ENCODE peak calls at places on chromosomes 6 and 20, in ten cellular contexts. O, L, X, Q, G, H, Z, R, J and N are unnamed samples.
A peak's percentile ranks its signal among the peaks of the same experiment; 100 is the strongest.

GRCh38 chr6:167689751-167690150 is 137.0 kb upstream of the AFDN start:
- DNase-seq in R (no peak), Z (no peak), Q (no peak), O (no peak), J (peak; percentile 28), X (no peak), G (no peak), H (no peak), L (no peak), N (no peak)

GRCh38 chr20:35451295-35451694 is 4.1 kb upstream of the CEP250 start:
- DNase-seq in R (no peak), X (no peak), Z (no peak), G (no peak), L (no peak), H (no peak), O (no peak), J (no peak), Q (no peak), N (no peak)

GRCh38 chr6:127976111-127976510 is 75.3 kb upstream of the THEMIS start:
- DNase-seq in R (no peak), Q (no peak), G (no peak), X (no peak), J (no peak), L (no peak), Z (no peak), O (no peak), H (no peak), N (no peak)

GRCh38 chr20:21994203-21994602 is 288.7 kb downstream of the PAX1 start:
- DNase-seq in Q (no peak), H (no peak), R (no peak), J (no peak), L (no peak), G (no peak), Z (no peak), X (no peak), O (no peak), N (no peak)

GRCh38 chr6:88650029-88650619 is 313.3 kb downstream of the RNGTT start:
- DNase-seq in J (no peak), X (no peak), Q (no peak), H (no peak), O (peak; percentile 91), L (no peak), R (no peak), Z (no peak), G (no peak), N (no peak)

GRCh38 chr20:63694596-63695418 is 1.6 kb upstream of the TNFRSF6B start:
- DNase-seq in R (no peak), Z (no peak), L (peak; percentile 75), J (peak; percentile 65), X (no peak), O (no peak), Q (no peak), H (no peak), G (peak; percentile 85), N (no peak)

GRCh38 chr6:141758430-141758829 is 374.3 kb upstream of the GJE1 start:
- DNase-seq in H (no peak), Q (no peak), G (no peak), J (no peak), R (no peak), O (no peak), L (no peak), Z (no peak), X (no peak), N (no peak)

GRCh38 chr20:23164176-23164601 is 78.1 kb upstream of the CD93 start:
- DNase-seq in J (peak; percentile 61), Q (peak; percentile 71), L (no peak), R (peak; percentile 22), Z (no peak), X (no peak), G (peak; percentile 70), O (no peak), H (peak; percentile 56), N (no peak)

DNA sequence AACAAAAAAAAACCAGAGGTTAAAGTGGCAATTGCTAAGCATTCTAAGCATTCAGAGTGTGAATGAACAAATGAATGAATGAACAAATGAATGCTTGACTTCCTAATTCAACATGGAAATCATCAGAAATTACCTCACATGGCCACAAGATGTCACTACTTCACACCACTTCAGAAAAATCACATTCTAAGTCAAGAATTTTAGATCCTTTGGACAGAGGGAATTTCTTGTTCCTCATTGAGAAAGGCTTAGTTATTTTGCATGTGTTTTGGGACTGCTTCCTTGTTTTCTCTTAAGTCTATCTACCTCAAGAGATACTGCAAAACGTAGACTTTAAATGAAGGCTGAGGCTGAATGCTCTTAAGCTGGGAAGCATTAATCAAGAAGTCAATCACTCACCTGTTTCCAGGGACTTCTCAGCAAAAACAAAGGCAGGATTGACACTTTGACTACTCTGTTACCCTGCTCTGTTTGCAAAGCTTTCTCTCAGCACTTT is 120.2 kb downstream of the MBOAT1 start:
- DNase-seq in X (no peak), L (no peak), G (no peak), J (no peak), Q (no peak), O (peak; percentile 59), Z (no peak), H (no peak), R (no peak), N (no peak)
- H3K4me3 ChIP-seq in X (no peak overlapping the region), L (no peak overlapping the region), G (no peak overlapping the region), J (no peak overlapping the region), Q (no peak overlapping the region), O (no peak overlapping the region), Z (no peak overlapping the region), H (no peak overlapping the region), R (no peak overlapping the region), N (no peak overlapping the region)

GRCh38 chr6:123091896-123092271 is 95.8 kb downstream of the CLVS2 start:
- DNase-seq in X (no peak), Q (no peak), G (no peak), H (no peak), L (no peak), R (no peak), J (no peak), O (no peak), Z (no peak), N (no peak)

GRCh38 chr6:123089223-123089622 is 93.2 kb downstream of the CLVS2 start:
- DNase-seq in H (no peak), O (no peak), R (no peak), L (no peak), X (no peak), J (no peak), Q (no peak), Z (no peak), G (no peak), N (no peak)

GRCh38 chr6:123085403-123085802 is 89.4 kb downstream of the CLVS2 start:
- DNase-seq in J (no peak), X (no peak), L (no peak), H (no peak), O (no peak), G (no peak), Z (no peak), R (no peak), Q (no peak), N (no peak)

GRCh38 chr6:123094768-123095167 is 98.7 kb downstream of the CLVS2 start:
- DNase-seq in X (no peak), L (no peak), Z (no peak), O (no peak), J (no peak), R (no peak), G (no peak), H (no peak), Q (no peak), N (no peak)

DNA sequence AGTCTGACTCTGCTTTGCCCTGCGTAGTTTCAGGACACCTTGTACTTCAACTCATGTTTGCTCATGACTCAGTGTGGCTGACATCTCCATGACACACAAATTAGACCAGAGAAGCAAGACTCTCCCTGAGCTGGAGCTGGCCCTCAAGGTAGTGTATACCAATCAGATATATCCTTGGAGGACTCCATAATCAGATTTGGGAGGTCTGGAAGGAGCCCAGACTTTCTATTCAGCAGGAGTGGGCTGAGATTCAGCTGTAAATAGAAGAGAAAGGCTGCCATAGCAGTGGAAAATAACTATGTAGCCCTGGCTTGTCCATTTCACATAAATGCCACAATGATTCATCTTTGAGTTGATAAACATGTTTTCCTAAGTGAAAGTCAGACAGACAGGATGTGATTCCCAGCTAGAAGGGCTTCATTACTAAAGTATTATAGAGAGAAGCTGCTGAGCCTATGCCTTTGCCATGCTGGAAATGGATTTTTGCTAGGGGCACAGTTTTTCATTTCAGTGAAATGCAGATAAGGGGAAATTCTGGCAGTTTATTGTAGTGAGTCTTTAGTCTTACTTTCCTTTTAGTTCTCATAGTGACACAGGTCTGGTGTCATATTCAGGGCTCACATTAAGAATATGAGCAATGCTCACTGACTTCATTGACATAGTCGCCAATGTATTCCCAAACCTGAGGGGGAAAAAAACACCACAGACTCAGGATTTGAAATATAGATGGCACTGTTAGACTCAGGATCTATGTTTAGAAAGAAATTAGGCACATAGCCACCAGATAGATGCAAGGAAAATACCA is 95.3 kb downstream of the CLVS2 start:
- DNase-seq in O (no peak), H (no peak), J (no peak), L (no peak), X (no peak), G (no peak), R (peak; percentile 16), Z (no peak), Q (no peak), N (peak; percentile 37)
- TF ChIP-seq POLR2A in O (no peak), H (no peak), J (no peak), L (no peak), X (no peak), G (no peak), R (no peak), Z (no peak), Q (no peak), N (peak; percentile 13)

GRCh38 chr6:16168121-16168520 is 39.2 kb downstream of the MYLIP start:
- DNase-seq in G (no peak), X (no peak), Z (no peak), J (no peak), Q (no peak), R (no peak), H (no peak), L (no peak), O (no peak), N (no peak)

GRCh38 chr6:16163535-16164300 is 34.8 kb downstream of the MYLIP start:
- DNase-seq in X (no peak), R (no peak), Z (no peak), O (no peak), J (no peak), L (no peak), G (no peak), Q (no peak), H (no peak), N (peak; percentile 55)

GRCh38 chr6:16165641-16166040 is 36.8 kb downstream of the MYLIP start:
- DNase-seq in X (no peak), Q (no peak), G (no peak), Z (no peak), J (no peak), R (no peak), O (no peak), H (no peak), L (no peak), N (no peak)

GRCh38 chr6:16167219-16167618 is 38.3 kb downstream of the MYLIP start:
- DNase-seq in L (no peak), R (no peak), J (no peak), Q (no peak), X (no peak), Z (no peak), H (no peak), G (no peak), O (no peak), N (no peak)

GRCh38 chr6:16168858-16169257 is 40.0 kb downstream of the MYLIP start:
- DNase-seq in O (peak; percentile 37), L (no peak), Q (no peak), Z (no peak), J (no peak), H (no peak), X (no peak), R (no peak), G (no peak), N (no peak)
- H3K4me1 ChIP-seq in O (no peaks in the 10 kb centered on the region), L (peaks cover 8% of the 10 kb centered on the region), Q (no peaks in the 10 kb centered on the region), Z (no peaks in the 10 kb centered on the region), J (no peaks in the 10 kb centered on the region), H (no peaks in the 10 kb centered on the region), X (no peaks in the 10 kb centered on the region), R (no peaks in the 10 kb centered on the region), G (peaks cover 9% of the 10 kb centered on the region), N (peaks cover 1% of the 10 kb centered on the region)

GRCh38 chr6:17280138-17280537 is 1.0 kb upstream of the RBM24 start:
- DNase-seq in O (no peak), G (no peak), J (no peak), H (no peak), Q (no peak), Z (no peak), R (no peak), X (no peak), L (no peak), N (no peak)

GRCh38 chr6:17281100-17281496 is at the start of gene RBM24:
- DNase-seq in J (peak; percentile 88), Z (peak; percentile 51), Q (peak; percentile 82), O (peak; percentile 79), G (peak; percentile 84), L (no peak), X (peak; percentile 66), H (peak; percentile 51), R (peak; percentile 70), N (peak; percentile 63)

GRCh38 chr6:17280552-17281090 is 540 bp upstream of the RBM24 start:
- DNase-seq in Z (peak; percentile 74), L (peak; percentile 74), X (no peak), R (peak; percentile 53), O (no peak), H (peak; percentile 35), G (peak; percentile 87), J (peak; percentile 77), Q (peak; percentile 38), N (no peak)

GRCh38 chr6:17283074-17283473 is 1.9 kb downstream of the RBM24 start:
- DNase-seq in Q (no peak), H (no peak), Z (no peak), J (no peak), O (no peak), G (no peak), L (no peak), X (no peak), R (no peak), N (no peak)

DNA sequence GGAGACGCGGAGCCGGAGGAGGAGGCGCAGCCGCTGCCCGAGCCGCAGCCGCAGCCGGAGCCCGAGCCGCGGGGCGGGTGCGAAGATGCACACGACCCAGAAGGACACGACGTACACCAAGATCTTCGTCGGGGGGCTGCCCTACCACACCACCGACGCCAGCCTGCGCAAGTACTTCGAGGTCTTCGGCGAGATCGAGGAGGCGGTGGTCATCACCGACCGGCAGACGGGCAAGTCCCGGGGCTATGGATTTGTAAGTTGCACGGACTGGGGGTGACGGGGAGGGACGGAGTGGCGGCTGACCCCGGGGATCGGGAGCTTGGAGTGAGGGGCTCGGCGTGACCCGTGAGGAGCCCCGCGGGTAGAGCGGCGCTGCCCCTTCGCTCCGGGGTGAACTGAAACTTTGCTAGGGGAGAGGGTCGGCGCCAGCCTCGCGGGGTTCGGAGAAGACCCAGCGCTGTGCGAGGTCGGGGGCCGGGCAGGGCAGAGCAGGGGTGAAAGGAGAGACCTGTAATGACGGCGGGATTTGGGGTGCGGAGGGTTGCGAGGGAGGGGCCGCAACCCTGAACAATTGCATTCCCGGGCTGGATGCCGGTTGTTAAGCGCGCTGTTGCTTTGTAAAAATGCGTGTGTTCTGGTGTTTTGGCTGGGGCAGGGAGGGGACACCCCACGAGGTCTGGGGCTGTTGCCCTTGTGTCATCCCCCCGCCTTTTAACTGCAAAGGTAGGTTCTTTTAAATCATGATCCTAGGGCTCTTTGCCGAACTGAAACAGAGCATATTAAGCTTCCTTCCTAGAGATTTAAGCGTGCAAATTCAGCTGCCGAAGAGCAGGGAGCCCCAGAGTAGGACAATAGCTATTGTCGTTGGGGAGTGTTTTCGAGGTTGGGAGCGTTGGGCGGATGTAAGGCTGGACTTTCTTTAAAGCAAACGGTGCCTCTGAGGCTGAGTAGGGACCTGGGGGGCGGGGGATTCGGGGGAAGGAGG is 628 bp downstream of the RBM24 start:
- DNase-seq in R (peak; percentile 33), Z (no peak), O (peak; percentile 24), H (peak; percentile 24), Q (peak; percentile 14), L (no peak), X (no peak), G (peak; percentile 81), J (peak; percentile 68), N (no peak)
- H3K4me3 ChIP-seq in R (peak overlapping the region; percentile 71), Z (peak overlapping the region; percentile 81), O (peak overlapping the region; percentile 98), H (peak overlapping the region; percentile 53), Q (peak overlapping the region; percentile 65), L (peak overlapping the region; percentile 22), X (peak overlapping the region; percentile 69), G (peak overlapping the region; percentile 46), J (peak overlapping the region; percentile 80), N (no peak overlapping the region)